ENCODE peak calls at places on chromosomes 11 and 22, in five cellular contexts. R is mammary epithelial cell, G is body of pancreas, E is GM23248, V is MM.1S. L is an unnamed sample.

GRCh38 chr11:64864473-64865285 is 13.7 kb downstream of the EHD1 start:
- DNase-seq in R (peak; percentile 75), G (no peak), E (peak; percentile 96), V (no peak), L (no peak)

GRCh38 chr22:31954535-31955326 is 10.4 kb downstream of the YWHAH start:
- DNase-seq in R (no peak), G (no peak), E (no peak), V (no peak), L (no peak)

GRCh38 chr11:94089356-94089755 is 39.3 kb upstream of the PANX1 start:
- DNase-seq in R (no peak), G (no peak), E (no peak), V (no peak), L (no peak)

GRCh38 chr11:79439893-79440450 is 858 bp downstream of the TENM4 start:
- DNase-seq in R (peak; percentile 40), G (no peak), E (no peak), V (no peak), L (no peak)

GRCh38 chr22:46175631-46176030 is 25.3 kb downstream of the PPARA start:
- DNase-seq in R (peak; percentile 39), G (no peak), E (peak; percentile 93), V (no peak), L (no peak)

GRCh38 chr11:14519692-14520085 is 497 bp downstream of the PSMA1 start:
- DNase-seq in R (no peak), G (no peak), E (peak; percentile 75), V (no peak), L (no peak)

GRCh38 chr11:48165426-48165825 is 51.2 kb upstream of the OR4B1 start:
- DNase-seq in R (no peak), G (no peak), E (no peak), V (no peak), L (no peak)

GRCh38 chr11:35491231-35491871 is 34.1 kb downstream of the PAMR1 start:
- DNase-seq in R (peak; percentile 29), G (no peak), E (peak; percentile 90), V (no peak), L (no peak)

GRCh38 chr11:11089805-11090204 is 232.0 kb upstream of the ZBED5 start:
- DNase-seq in R (no peak), G (no peak), E (no peak), V (peak; percentile 74), L (no peak)

GRCh38 chr11:124746621-124747243 is 5.3 kb downstream of the VSIG2 start:
- DNase-seq in R (peak; percentile 69), G (peak; percentile 86), E (peak; percentile 84), V (peak; percentile 84), L (peak; percentile 68)

GRCh38 chr11:134333312-134333711 is 1.5 kb downstream of the GLB1L2 start:
- DNase-seq in R (no peak), G (no peak), E (peak; percentile 40), V (no peak), L (no peak)

GRCh38 chr22:49936973-49937757 is 18.7 kb downstream of the CRELD2 start:
- DNase-seq in R (no peak), G (no peak), E (no peak), V (no peak), L (no peak)

GRCh38 chr11:74055938-74056337 is 47.1 kb upstream of the UCP3 start:
- DNase-seq in R (peak; percentile 54), G (no peak), E (peak; percentile 80), V (no peak), L (no peak)

GRCh38 chr11:86440305-86440716 is 65.6 kb downstream of the CCDC81 start:
- DNase-seq in R (no peak), G (no peak), E (peak; percentile 84), V (no peak), L (no peak)

GRCh38 chr11:57379732-57380131 is 1.2 kb downstream of the PRG3 start:
- DNase-seq in R (no peak), G (no peak), E (peak; percentile 53), V (peak; percentile 11), L (no peak)

GRCh38 chr22:35727436-35727835 is 9.8 kb downstream of the APOL5 start:
- DNase-seq in R (no peak), G (no peak), E (no peak), V (no peak), L (no peak)

GRCh38 chr11:72236083-72236697 is 7.8 kb downstream of the PHOX2A start:
- DNase-seq in R (no peak), G (no peak), E (no peak), V (no peak), L (no peak)

GRCh38 chr11:101428918-101429317 is 154.9 kb downstream of the TRPC6 start:
- DNase-seq in R (peak; percentile 30), G (no peak), E (peak; percentile 55), V (peak; percentile 52), L (no peak)

GRCh38 chr11:130798280-130798679 is 118.0 kb downstream of the SNX19 start:
- DNase-seq in R (peak; percentile 99), G (no peak), E (peak; percentile 97), V (no peak), L (no peak)

GRCh38 chr22:42792909-42793847 is 63.9 kb downstream of the ARFGAP3 start:
- DNase-seq in R (no peak), G (peak; percentile 11), E (no peak), V (no peak), L (no peak)

GRCh38 chr11:118572914-118573550 is 823 bp downstream of the ARCN1 start:
- DNase-seq in R (peak; percentile 59), G (no peak), E (peak; percentile 82), V (peak; percentile 28), L (no peak)

GRCh38 chr11:60321051-60321450 is 6.0 kb upstream of the MS4A6E start:
- DNase-seq in R (no peak), G (no peak), E (no peak), V (no peak), L (no peak)
- H3K9me3 ChIP-seq in R (no peaks in the 10 kb centered on the region), G (no peaks in the 10 kb centered on the region), E (no peaks in the 10 kb centered on the region), V (no peaks in the 10 kb centered on the region), L (no peaks in the 10 kb centered on the region)

GRCh38 chr11:3357994-3358676 is 20.8 kb downstream of the ZNF195 start:
- DNase-seq in R (no peak), G (no peak), E (no peak), V (no peak), L (no peak)

GRCh38 chr11:3357302-3357701 is 21.6 kb downstream of the ZNF195 start:
- DNase-seq in R (no peak), G (no peak), E (no peak), V (no peak), L (no peak)

GRCh38 chr11:3353066-3353465 is 25.9 kb downstream of the ZNF195 start:
- DNase-seq in R (no peak), G (no peak), E (no peak), V (no peak), L (no peak)

GRCh38 chr11:3359092-3359824 is 19.7 kb downstream of the ZNF195 start:
- DNase-seq in R (no peak), G (no peak), E (no peak), V (no peak), L (no peak)

DNA sequence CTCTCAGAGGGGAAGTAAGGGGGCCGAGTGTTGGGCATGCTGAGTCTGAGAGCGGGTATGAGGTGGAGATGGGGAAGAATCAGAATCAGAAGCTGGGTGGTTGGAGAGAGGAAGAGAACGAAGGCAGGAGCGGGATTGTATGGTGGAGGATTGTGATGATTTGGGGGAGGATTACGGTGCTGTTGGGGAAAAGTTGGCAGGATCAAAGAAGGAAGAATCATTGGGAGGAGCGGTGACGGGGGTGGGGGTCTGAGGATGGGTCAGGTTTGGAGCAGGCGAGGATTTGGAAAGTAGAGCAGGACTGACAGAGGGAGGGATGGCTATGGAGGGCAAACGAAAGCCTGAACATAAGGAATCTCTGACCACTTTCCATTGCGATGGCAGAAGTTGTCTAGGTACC is 22.1 kb downstream of the ZNF195 start:
- DNase-seq in R (no peak), G (no peak), E (no peak), V (no peak), L (no peak)
- H3K9me3 ChIP-seq in R (peaks cover 66% of the 10 kb centered on the region), G (peaks cover 5% of the 10 kb centered on the region), E (peaks cover 23% of the 10 kb centered on the region), V (peaks cover 15% of the 10 kb centered on the region), L (peaks cover 50% of the 10 kb centered on the region)

DNA sequence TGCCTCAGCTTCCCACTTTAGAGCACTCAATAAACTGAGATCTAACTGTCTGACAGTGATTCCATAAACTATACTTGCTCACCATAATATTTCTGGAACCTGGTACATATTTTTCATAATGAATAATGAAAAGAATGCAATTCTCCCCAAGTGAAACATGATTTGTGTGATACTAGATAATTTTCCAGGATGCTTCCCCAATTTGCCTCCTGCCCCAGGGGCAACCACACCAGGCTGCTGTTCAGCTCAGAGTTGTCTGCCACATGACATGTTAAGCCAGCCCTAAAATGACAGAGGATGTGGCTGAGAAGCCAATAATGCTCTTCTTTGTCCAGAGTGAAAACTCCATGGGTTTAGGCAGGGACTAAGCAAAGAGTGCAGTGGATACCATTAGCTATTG is 62.9 kb upstream of the SEZ6L start:
- DNase-seq in R (no peak), G (no peak), E (no peak), V (no peak), L (no peak)
- H3K9me3 ChIP-seq in R (peaks cover 11% of the 10 kb centered on the region), G (no peaks in the 10 kb centered on the region), E (no peaks in the 10 kb centered on the region), V (no peaks in the 10 kb centered on the region), L (no peaks in the 10 kb centered on the region)

GRCh38 chr11:132373405-132374141 is 1003.2 kb downstream of the NTM start:
- DNase-seq in R (no peak), G (no peak), E (no peak), V (peak; percentile 6), L (no peak)

GRCh38 chr11:132379540-132379939 is 1009.1 kb downstream of the NTM start:
- DNase-seq in R (no peak), G (no peak), E (no peak), V (peak; percentile 5), L (no peak)
- H3K9me3 ChIP-seq in R (no peaks in the 10 kb centered on the region), G (no peaks in the 10 kb centered on the region), E (no peaks in the 10 kb centered on the region), V (no peaks in the 10 kb centered on the region), L (no peaks in the 10 kb centered on the region)

DNA sequence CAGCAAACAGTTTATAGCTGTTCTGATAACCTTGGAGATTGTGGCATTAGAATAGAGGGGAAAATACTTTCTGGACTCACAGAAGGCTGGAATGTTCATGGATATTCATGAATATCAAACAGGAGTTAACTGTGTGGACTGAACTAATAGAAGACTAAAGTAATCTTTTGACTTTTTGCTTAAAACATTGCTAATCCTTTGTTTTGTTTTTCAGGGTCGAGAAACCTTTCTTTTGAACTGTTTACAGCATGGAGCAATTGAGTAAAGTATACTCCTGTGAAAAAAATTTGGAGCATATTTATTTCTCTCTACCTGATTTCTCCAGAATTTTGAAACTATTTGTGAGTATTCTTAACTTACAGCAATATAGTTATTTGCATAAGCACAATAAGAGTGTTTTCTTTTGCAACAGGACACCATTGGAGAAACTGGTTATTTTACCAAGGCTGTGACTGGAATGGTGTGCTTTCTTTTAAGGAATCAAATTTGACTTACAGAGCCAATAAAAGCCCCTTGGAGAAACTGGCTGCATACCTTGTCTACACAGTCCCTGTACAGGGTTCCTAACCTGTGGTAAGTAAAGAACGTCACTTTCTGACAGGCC is 821.6 kb downstream of the TBC1D22A start:
- DNase-seq in R (no peak), G (no peak), E (no peak), V (no peak), L (no peak)
- H3K9me3 ChIP-seq in R (peaks cover 13% of the 10 kb centered on the region), G (no peaks in the 10 kb centered on the region), E (no peaks in the 10 kb centered on the region), V (no peaks in the 10 kb centered on the region), L (peaks cover 3% of the 10 kb centered on the region)

GRCh38 chr22:47472636-47473035 is 710.2 kb downstream of the TBC1D22A start:
- DNase-seq in R (no peak), G (no peak), E (no peak), V (no peak), L (no peak)
- H3K9me3 ChIP-seq in R (peaks cover 17% of the 10 kb centered on the region), G (no peaks in the 10 kb centered on the region), E (no peaks in the 10 kb centered on the region), V (no peaks in the 10 kb centered on the region), L (no peaks in the 10 kb centered on the region)

GRCh38 chr11:55701429-55701828 is 39.4 kb downstream of the OR4C6 start:
- DNase-seq in R (no peak), G (no peak), E (no peak), V (no peak), L (no peak)

GRCh38 chr11:55697817-55698216 is 35.8 kb downstream of the OR4C6 start:
- DNase-seq in R (no peak), G (no peak), E (no peak), V (no peak), L (no peak)
- H3K9me3 ChIP-seq in R (peaks cover 18% of the 10 kb centered on the region), G (no peaks in the 10 kb centered on the region), E (no peaks in the 10 kb centered on the region), V (no peaks in the 10 kb centered on the region), L (no peaks in the 10 kb centered on the region)

L was measured in T-helper 17 cell.